ENCODE peak calls at places on chromosomes 12 and 14, in eight cellular contexts. H, P, F, T, W, E, O and G are unnamed samples.
A peak's percentile ranks its signal among the peaks of the same experiment; 100 is the strongest.

GRCh38 chr14:21978184-21978998 is 304.8 kb upstream of the OR4E1 start:
- DNase-seq in W (no peak), E (peak; percentile 2), H (no peak), O (peak; percentile 57), F (peak; percentile 52), T (peak; percentile 51), P (peak; percentile 66), G (peak; percentile 45)

GRCh38 chr12:20656600-20656999 is 38.5 kb upstream of the SLCO1C1 start:
- DNase-seq in O (peak; percentile 52), E (no peak), F (no peak), W (no peak), H (no peak), P (no peak), T (no peak), G (no peak)

GRCh38 chr12:107402041-107403022 is 283.3 kb upstream of the PWP1 start:
- DNase-seq in O (peak; percentile 39), E (peak; percentile 53), W (no peak), P (peak; percentile 43), T (peak; percentile 59), F (peak; percentile 73), H (no peak), G (peak; percentile 66)

GRCh38 chr12:6644903-6645302 is 2.3 kb downstream of the ACRBP start:
- DNase-seq in O (peak; percentile 46), P (no peak), W (no peak), H (no peak), F (no peak), T (peak; percentile 68), E (no peak), G (no peak)

GRCh38 chr12:6278439-6279255 is 31.8 kb upstream of the PLEKHG6 start:
- DNase-seq in E (peak; percentile 77), P (peak; percentile 75), H (no peak), W (no peak), T (peak; percentile 97), F (peak; percentile 97), O (peak; percentile 73), G (peak; percentile 97)

GRCh38 chr12:131830335-131831020 is 2.3 kb downstream of the MMP17 start:
- DNase-seq in W (no peak), O (peak; percentile 69), H (peak; percentile 68), E (peak; percentile 86), T (peak; percentile 79), F (peak; percentile 84), P (peak; percentile 14), G (peak; percentile 88)

GRCh38 chr12:95605875-95606274 is 54.6 kb upstream of the USP44 start:
- DNase-seq in H (no peak), E (no peak), P (no peak), T (no peak), O (no peak), W (peak; percentile 15), F (no peak), G (no peak)

GRCh38 chr14:91332448-91333059 is 85.1 kb downstream of the CCDC88C start:
- DNase-seq in W (no peak), E (no peak), F (peak; percentile 32), T (peak; percentile 67), H (no peak), O (no peak), P (no peak), G (no peak)

GRCh38 chr12:100249936-100250335 is 16.9 kb downstream of the DEPDC4 start:
- DNase-seq in E (no peak), W (no peak), F (no peak), T (no peak), H (no peak), P (no peak), O (no peak), G (no peak)

GRCh38 chr14:31263485-31264133 is 56.0 kb upstream of the HECTD1 start:
- DNase-seq in F (peak; percentile 75), H (peak; percentile 99), T (no peak), E (peak; percentile 100), P (no peak), O (peak; percentile 68), W (peak; percentile 43), G (peak; percentile 71)

GRCh38 chr12:3241621-3242020 is 164.4 kb downstream of the TSPAN9 start:
- DNase-seq in P (no peak), O (no peak), F (peak; percentile 44), W (no peak), E (no peak), H (no peak), T (no peak), G (peak; percentile 82)

GRCh38 chr12:1761857-1762256 is 58.5 kb upstream of the LRTM2 start:
- DNase-seq in E (no peak), O (no peak), H (no peak), P (no peak), T (no peak), F (no peak), W (no peak), G (no peak)

GRCh38 chr12:2094597-2094996 is 41.8 kb downstream of the CACNA1C start:
- DNase-seq in P (peak; percentile 4), T (no peak), H (no peak), W (no peak), E (peak; percentile 45), O (no peak), F (no peak), G (no peak)

GRCh38 chr12:26636710-26637328 is 196.2 kb downstream of the ITPR2 start:
- DNase-seq in H (no peak), E (peak; percentile 49), O (no peak), T (no peak), W (no peak), F (peak; percentile 44), P (no peak), G (peak; percentile 30)

GRCh38 chr14:74620497-74620921 is 8.5 kb upstream of the LTBP2 start:
- DNase-seq in W (no peak), F (no peak), T (no peak), H (peak; percentile 61), P (no peak), E (peak; percentile 95), O (no peak), G (peak; percentile 48)

GRCh38 chr14:23483216-23483854 is 13.8 kb downstream of the NGDN start:
- DNase-seq in P (peak; percentile 48), E (no peak), O (no peak), W (no peak), H (no peak), T (no peak), F (peak; percentile 30), G (peak; percentile 58)

GRCh38 chr12:108360487-108360886 is 21.4 kb upstream of the CMKLR1 start:
- DNase-seq in H (no peak), W (no peak), E (peak; percentile 42), F (no peak), O (no peak), T (no peak), P (no peak), G (no peak)

GRCh38 chr14:35215110-35215872 is 76.9 kb upstream of the PSMA6 start:
- DNase-seq in W (no peak), P (peak; percentile 47), F (peak; percentile 51), O (peak; percentile 17), E (peak; percentile 75), H (peak; percentile 34), T (no peak), G (no peak)

DNA sequence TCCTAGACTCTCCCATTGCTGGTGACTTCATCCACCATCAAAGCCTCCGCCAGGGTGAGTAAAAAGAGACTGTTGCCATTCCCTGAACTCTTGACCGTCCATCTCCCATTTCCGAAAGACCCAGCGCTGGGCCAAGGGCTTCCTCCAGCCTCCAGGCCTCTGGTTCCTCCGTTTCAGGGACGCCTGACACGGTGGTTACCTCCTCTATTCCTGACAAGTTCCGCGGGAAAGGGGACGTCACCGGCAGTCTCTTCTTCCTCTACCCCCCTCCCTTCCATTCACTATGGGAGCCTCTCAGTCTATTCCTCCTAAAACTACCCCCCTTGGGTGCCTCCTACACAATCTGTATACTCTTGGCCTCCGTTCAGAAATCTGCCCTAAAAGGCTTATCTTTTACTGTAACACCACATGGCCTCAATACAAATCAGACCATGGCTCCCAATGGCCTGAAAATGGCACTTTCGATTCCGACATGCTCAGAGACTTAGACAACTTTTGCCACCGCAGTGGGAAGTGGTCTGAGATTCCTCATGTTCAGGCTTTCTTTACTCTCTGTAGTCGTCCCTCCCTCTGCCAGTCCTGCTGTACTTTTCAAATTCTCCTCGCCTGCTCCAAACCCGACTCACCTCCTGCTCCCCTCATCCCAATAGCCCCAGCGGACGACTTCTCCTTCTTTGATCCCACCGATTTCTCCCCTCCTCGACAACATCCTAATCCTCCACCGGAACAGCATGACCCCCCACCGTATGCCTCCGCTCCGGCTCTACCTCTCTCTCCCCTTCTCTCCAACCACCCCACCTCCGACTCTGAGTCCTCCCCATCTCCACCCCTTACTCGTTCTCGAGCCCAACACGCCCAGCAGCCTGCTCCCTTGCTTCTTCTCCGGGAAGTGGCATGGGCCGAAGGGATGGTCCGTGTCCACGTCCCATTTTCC is 70.4 kb downstream of the MOK start:
- DNase-seq in H (no peak), W (no peak), P (no peak), E (no peak), F (no peak), O (no peak), T (no peak), G (no peak)
- H3K4me3 ChIP-seq in H (peak overlapping the region; percentile 17), W (peak overlapping the region; percentile 63), P (no peak overlapping the region), E (no peak overlapping the region), F (no peak overlapping the region), O (no peak overlapping the region), T (no peak overlapping the region), G (no peak overlapping the region)

GRCh38 chr12:29591140-29592020 is 93.9 kb upstream of the OVCH1 start:
- DNase-seq in F (peak; percentile 35), H (no peak), W (no peak), O (peak; percentile 29), T (no peak), P (no peak), E (peak; percentile 9), G (no peak)
- H3K4me3 ChIP-seq in F (no peak overlapping the region), H (no peak overlapping the region), W (no peak overlapping the region), O (no peak overlapping the region), T (no peak overlapping the region), P (no peak overlapping the region), E (no peak overlapping the region), G (no peak overlapping the region)

DNA sequence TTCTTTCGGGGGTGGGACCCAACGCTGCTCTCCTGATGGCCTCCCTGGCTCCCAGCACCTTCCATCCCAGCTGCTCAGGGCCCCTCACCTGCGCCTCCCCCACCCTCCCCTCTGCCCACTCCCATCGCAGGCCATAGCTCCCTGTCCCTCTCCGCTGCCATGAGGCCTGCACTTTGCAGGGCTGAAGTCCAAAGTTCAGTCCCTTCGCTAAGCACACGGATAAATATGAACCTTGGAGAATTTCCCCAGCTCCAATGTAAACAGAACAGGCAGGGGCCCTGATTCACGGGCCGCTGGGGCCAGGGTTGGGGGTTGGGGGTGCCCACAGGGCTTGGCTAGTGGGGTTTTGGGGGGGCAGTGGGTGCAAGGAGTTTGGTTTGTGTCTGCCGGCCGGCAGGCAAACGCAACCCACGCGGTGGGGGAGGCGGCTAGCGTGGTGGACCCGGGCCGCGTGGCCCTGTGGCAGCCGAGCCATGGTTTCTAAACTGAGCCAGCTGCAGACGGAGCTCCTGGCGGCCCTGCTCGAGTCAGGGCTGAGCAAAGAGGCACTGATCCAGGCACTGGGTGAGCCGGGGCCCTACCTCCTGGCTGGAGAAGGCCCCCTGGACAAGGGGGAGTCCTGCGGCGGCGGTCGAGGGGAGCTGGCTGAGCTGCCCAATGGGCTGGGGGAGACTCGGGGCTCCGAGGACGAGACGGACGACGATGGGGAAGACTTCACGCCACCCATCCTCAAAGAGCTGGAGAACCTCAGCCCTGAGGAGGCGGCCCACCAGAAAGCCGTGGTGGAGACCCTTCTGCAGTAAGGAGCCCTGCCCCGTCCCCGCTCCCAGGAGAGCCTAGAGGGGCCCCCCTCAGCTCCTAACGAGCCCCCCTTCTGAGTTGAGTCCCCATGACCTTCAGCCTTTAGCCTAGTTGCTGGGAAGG is at the start of gene HNF1A:
- DNase-seq in E (no peak), T (peak; percentile 76), P (no peak), W (no peak), H (no peak), O (no peak), F (peak; percentile 81), G (peak; percentile 93)
- H3K4me3 ChIP-seq in E (no peak within 1 kb of the TSS), T (peak within 1 kb of the TSS; percentile 45), P (no peak within 1 kb of the TSS), W (peak within 1 kb of the TSS; percentile 62), H (no peak within 1 kb of the TSS), O (peak within 1 kb of the TSS; percentile 17), F (peak within 1 kb of the TSS; percentile 54), G (peak within 1 kb of the TSS; percentile 87)

GRCh38 chr12:103957865-103958388 is 7.7 kb upstream of the TDG start:
- DNase-seq in F (no peak), O (no peak), H (no peak), E (no peak), W (no peak), T (no peak), P (no peak), G (no peak)
- H3K4me3 ChIP-seq in F (no peak overlapping the region), O (peak overlapping the region; percentile 73), H (no peak overlapping the region), E (no peak overlapping the region), W (peak overlapping the region; percentile 84), T (no peak overlapping the region), P (peak overlapping the region; percentile 86), G (peak overlapping the region; percentile 97)